ENCODE peak calls at places on chromosomes 3 and 15, in seven cellular contexts. One of them, this sample, is unnamed.

GRCh38 chr15:40454904-40455391 is 14.2 kb downstream of the BAHD1 start:
- DNase-seq in HepG2: no peak
- DNase-seq in IMR-90: peak; percentile 54
- DNase-seq in A549: no peak
- DNase-seq in GM12878: no peak
- DNase-seq in K562: peak; percentile 47
- DNase-seq in H1: no peak
- DNase-seq in this sample: no peak

GRCh38 chr3:107116251-107116650 is 261.0 kb upstream of the CCDC54 start:
- DNase-seq in HepG2: no peak
- DNase-seq in IMR-90: no peak
- DNase-seq in A549: no peak
- DNase-seq in GM12878: no peak
- DNase-seq in K562: no peak
- DNase-seq in H1: no peak
- DNase-seq in this sample: no peak

GRCh38 chr3:18418173-18418572 is 7.0 kb downstream of the SATB1 start:
- DNase-seq in HepG2: no peak
- DNase-seq in IMR-90: no peak
- DNase-seq in A549: no peak
- DNase-seq in GM12878: no peak
- DNase-seq in K562: no peak
- DNase-seq in H1: no peak
- DNase-seq in this sample: no peak

GRCh38 chr15:69668049-69668705 is 215.6 kb downstream of the RPLP1 start:
- DNase-seq in HepG2: no peak
- DNase-seq in IMR-90: no peak
- DNase-seq in A549: no peak
- DNase-seq in GM12878: peak; percentile 17
- DNase-seq in K562: no peak
- DNase-seq in H1: no peak
- DNase-seq in this sample: no peak

GRCh38 chr15:100732359-100733055 is 130.1 kb downstream of the ASB7 start:
- DNase-seq in HepG2: no peak
- DNase-seq in IMR-90: peak; percentile 24
- DNase-seq in A549: no peak
- DNase-seq in GM12878: no peak
- DNase-seq in K562: no peak
- DNase-seq in H1: peak; percentile 30
- DNase-seq in this sample: no peak

GRCh38 chr15:60787737-60788513 is 309.0 kb upstream of the ICE2 start:
- DNase-seq in HepG2: no peak
- DNase-seq in IMR-90: no peak
- DNase-seq in A549: no peak
- DNase-seq in GM12878: no peak
- DNase-seq in K562: peak; percentile 4
- DNase-seq in H1: no peak
- DNase-seq in this sample: no peak

GRCh38 chr3:46913644-46914043 is 36.1 kb downstream of the PTH1R start:
- DNase-seq in HepG2: no peak
- DNase-seq in IMR-90: peak; percentile 81
- DNase-seq in A549: no peak
- DNase-seq in GM12878: no peak
- DNase-seq in K562: peak; percentile 20
- DNase-seq in H1: no peak
- DNase-seq in this sample: no peak

GRCh38 chr15:98876461-98877369 is 130.9 kb downstream of the PGPEP1L start:
- DNase-seq in HepG2: no peak
- DNase-seq in IMR-90: peak; percentile 49
- DNase-seq in A549: no peak
- DNase-seq in GM12878: no peak
- DNase-seq in K562: no peak
- DNase-seq in H1: no peak
- DNase-seq in this sample: no peak

GRCh38 chr15:71133734-71134464 is 18.6 kb downstream of the THSD4 start:
- DNase-seq in HepG2: no peak
- DNase-seq in IMR-90: no peak
- DNase-seq in A549: no peak
- DNase-seq in GM12878: no peak
- DNase-seq in K562: no peak
- DNase-seq in H1: no peak
- DNase-seq in this sample: no peak

GRCh38 chr3:120039642-120040610 is 54.3 kb downstream of the GSK3B start:
- DNase-seq in HepG2: no peak
- DNase-seq in IMR-90: no peak
- DNase-seq in A549: no peak
- DNase-seq in GM12878: no peak
- DNase-seq in K562: peak; percentile 8
- DNase-seq in H1: peak; percentile 72
- DNase-seq in this sample: no peak

GRCh38 chr3:35733276-35733675 is 94.0 kb downstream of the ARPP21 start:
- DNase-seq in HepG2: no peak
- DNase-seq in IMR-90: no peak
- DNase-seq in A549: no peak
- DNase-seq in GM12878: no peak
- DNase-seq in K562: no peak
- DNase-seq in H1: no peak
- DNase-seq in this sample: no peak

DNA sequence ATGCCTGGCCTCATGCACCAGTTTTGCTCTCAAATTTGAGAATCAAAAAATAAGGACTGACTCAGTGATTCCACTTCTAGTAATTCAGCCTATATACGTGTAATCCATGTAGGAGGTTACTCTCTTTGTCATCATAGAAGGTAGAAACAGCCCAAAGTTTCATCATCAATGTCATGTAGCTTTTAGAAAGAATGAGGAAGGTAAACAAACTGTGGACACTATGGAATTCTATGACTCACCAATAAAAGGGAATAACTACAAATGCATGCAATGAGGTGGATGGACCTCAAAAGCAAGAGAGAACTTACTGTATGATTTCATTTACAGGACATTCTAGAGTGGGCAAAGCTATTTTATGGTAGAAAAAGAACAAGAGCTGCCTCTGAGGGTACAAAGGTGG is 93.2 kb upstream of the LRIG1 start:
- DNase-seq in HepG2: peak; percentile 74
- DNase-seq in IMR-90: peak; percentile 99
- DNase-seq in A549: peak; percentile 21
- DNase-seq in GM12878: no peak
- DNase-seq in K562: no peak
- DNase-seq in H1: no peak
- DNase-seq in this sample: no peak
- TF ChIP-seq RFX5 in HepG2: no peak
- TF ChIP-seq RFX5 in IMR-90: no peak
- TF ChIP-seq RFX5 in A549: no peak
- TF ChIP-seq RFX5 in GM12878: no peak
- TF ChIP-seq RFX5 in K562: no peak
- TF ChIP-seq RFX5 in H1: no peak
- TF ChIP-seq RFX5 in this sample: no peak

DNA sequence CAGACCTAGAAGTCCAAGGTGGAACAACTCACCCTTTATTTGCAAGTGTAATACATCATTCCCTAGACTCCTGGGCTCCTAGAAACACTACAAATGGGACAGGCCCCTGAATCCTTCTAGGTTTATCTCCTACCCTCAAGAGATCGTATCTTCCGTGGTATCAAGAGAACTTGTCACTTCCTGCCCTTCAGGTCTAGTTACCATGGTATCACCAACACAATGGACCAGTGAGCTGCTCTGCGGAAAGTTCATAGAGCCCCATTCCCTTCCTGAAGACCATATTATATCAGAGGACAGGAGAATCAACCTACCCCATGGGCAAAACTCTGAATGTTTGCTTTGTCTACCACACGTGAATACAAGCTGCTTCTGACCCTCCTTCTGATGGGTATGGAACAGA is 84.7 kb upstream of the KLF13 start:
- DNase-seq in HepG2: no peak
- DNase-seq in IMR-90: no peak
- DNase-seq in A549: no peak
- DNase-seq in GM12878: no peak
- DNase-seq in K562: no peak
- DNase-seq in H1: no peak
- DNase-seq in this sample: no peak
- TF ChIP-seq RFX5 in HepG2: no peak
- TF ChIP-seq RFX5 in IMR-90: no peak
- TF ChIP-seq RFX5 in A549: no peak
- TF ChIP-seq RFX5 in GM12878: no peak
- TF ChIP-seq RFX5 in K562: no peak
- TF ChIP-seq RFX5 in H1: no peak
- TF ChIP-seq RFX5 in this sample: no peak

GRCh38 chr3:160001154-160001760 is 12.6 kb downstream of the IL12A start:
- DNase-seq in HepG2: no peak
- DNase-seq in IMR-90: no peak
- DNase-seq in A549: no peak
- DNase-seq in GM12878: no peak
- DNase-seq in K562: no peak
- DNase-seq in H1: no peak
- DNase-seq in this sample: no peak

GRCh38 chr3:160006282-160007163 is 17.9 kb downstream of the IL12A start:
- DNase-seq in HepG2: peak; percentile 47
- DNase-seq in IMR-90: peak; percentile 77
- DNase-seq in A549: peak; percentile 82
- DNase-seq in GM12878: no peak
- DNase-seq in K562: peak; percentile 51
- DNase-seq in H1: no peak
- DNase-seq in this sample: peak; percentile 77

GRCh38 chr3:160001850-160002623 is 13.4 kb downstream of the IL12A start:
- DNase-seq in HepG2: no peak
- DNase-seq in IMR-90: no peak
- DNase-seq in A549: no peak
- DNase-seq in GM12878: no peak
- DNase-seq in K562: no peak
- DNase-seq in H1: no peak
- DNase-seq in this sample: no peak

GRCh38 chr3:160005004-160005403 is 16.4 kb downstream of the IL12A start:
- DNase-seq in HepG2: no peak
- DNase-seq in IMR-90: no peak
- DNase-seq in A549: no peak
- DNase-seq in GM12878: no peak
- DNase-seq in K562: no peak
- DNase-seq in H1: no peak
- DNase-seq in this sample: no peak

GRCh38 chr3:160003520-160004128 is 15.0 kb downstream of the IL12A start:
- DNase-seq in HepG2: peak; percentile 51
- DNase-seq in IMR-90: peak; percentile 31
- DNase-seq in A549: peak; percentile 60
- DNase-seq in GM12878: no peak
- DNase-seq in K562: peak; percentile 34
- DNase-seq in H1: peak; percentile 76
- DNase-seq in this sample: peak; percentile 57
- TF ChIP-seq RFX5 in HepG2: no peak
- TF ChIP-seq RFX5 in IMR-90: no peak
- TF ChIP-seq RFX5 in A549: no peak
- TF ChIP-seq RFX5 in GM12878: no peak
- TF ChIP-seq RFX5 in K562: no peak
- TF ChIP-seq RFX5 in H1: no peak
- TF ChIP-seq RFX5 in this sample: no peak

DNA sequence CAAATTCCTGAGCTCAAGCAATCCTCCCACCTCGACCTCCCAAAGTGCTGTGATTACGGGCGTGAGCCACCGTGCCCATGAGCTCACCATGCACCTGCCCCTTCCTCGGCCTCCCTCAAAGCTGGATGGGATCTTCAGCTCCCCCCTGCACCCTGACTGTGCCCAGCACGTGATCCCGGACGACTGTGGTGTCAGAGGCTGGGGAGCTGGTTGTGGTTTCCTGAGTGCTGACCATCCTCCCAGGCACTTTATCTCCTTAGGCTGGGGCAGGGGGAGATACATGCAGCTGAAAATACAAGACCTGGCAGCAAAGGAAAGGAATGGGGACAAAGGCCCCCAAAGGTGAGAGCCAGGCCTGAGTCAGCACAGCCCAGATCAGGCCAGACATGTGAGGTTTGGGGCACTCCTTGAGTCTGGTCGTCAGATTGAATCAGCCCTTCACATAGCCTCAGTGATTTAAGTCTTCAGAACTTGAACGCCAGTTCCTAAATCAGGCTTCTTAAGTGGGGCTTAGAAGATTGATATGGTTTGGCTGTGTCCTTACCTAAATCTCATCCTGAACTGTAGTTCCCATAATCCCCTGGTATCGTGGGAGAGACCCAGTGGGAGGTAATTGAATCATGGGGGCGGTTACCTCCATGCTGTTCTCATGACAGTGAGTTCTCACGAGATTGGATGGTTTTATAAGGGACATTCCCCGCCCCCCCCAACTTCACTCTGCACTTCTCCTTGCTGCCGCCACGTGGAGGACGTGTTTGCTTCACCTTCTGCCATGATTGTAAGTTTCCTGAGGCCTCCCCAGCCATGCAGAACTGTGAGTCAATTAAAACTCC is 35.8 kb downstream of the PRKCD start:
- DNase-seq in HepG2: peak; percentile 72
- DNase-seq in IMR-90: peak; percentile 62
- DNase-seq in A549: no peak
- DNase-seq in GM12878: peak; percentile 79
- DNase-seq in K562: peak; percentile 87
- DNase-seq in H1: no peak
- DNase-seq in this sample: peak; percentile 20
- TF ChIP-seq RFX5 in HepG2: no peak
- TF ChIP-seq RFX5 in IMR-90: no peak
- TF ChIP-seq RFX5 in A549: no peak
- TF ChIP-seq RFX5 in GM12878: no peak
- TF ChIP-seq RFX5 in K562: no peak
- TF ChIP-seq RFX5 in H1: no peak
- TF ChIP-seq RFX5 in this sample: no peak

GRCh38 chr15:35305906-35306305 is 220.8 kb upstream of the NANOGP8 start:
- DNase-seq in HepG2: no peak
- DNase-seq in IMR-90: peak; percentile 92
- DNase-seq in A549: no peak
- DNase-seq in GM12878: no peak
- DNase-seq in K562: peak; percentile 31
- DNase-seq in H1: no peak
- DNase-seq in this sample: no peak
- TF ChIP-seq RFX5 in HepG2: no peak
- TF ChIP-seq RFX5 in IMR-90: no peak
- TF ChIP-seq RFX5 in A549: no peak
- TF ChIP-seq RFX5 in GM12878: no peak
- TF ChIP-seq RFX5 in K562: no peak
- TF ChIP-seq RFX5 in H1: no peak
- TF ChIP-seq RFX5 in this sample: no peak

DNA sequence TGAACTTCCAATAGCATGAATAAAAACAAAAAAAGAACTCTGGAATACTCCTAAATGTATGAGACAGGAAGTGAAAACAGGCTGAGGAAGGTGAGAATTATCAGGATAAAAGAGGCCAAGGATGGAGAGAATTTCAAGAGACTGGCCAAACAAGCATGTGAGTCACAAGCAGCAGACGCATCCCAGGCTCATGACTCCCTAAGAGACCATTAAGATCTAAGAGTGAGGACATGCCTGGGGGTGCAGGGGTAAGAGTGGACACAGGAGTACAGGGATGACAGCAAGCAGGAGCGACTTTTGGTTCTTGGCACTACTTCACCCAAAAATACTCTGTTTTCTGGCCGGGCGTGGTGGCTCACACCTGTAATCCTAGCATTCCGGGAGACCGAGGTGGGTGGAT is 7.1 kb downstream of the SCAMP2 start:
- DNase-seq in HepG2: no peak
- DNase-seq in IMR-90: peak; percentile 85
- DNase-seq in A549: peak; percentile 72
- DNase-seq in GM12878: no peak
- DNase-seq in K562: no peak
- DNase-seq in H1: no peak
- DNase-seq in this sample: no peak
- TF ChIP-seq RFX5 in HepG2: no peak
- TF ChIP-seq RFX5 in IMR-90: no peak
- TF ChIP-seq RFX5 in A549: no peak
- TF ChIP-seq RFX5 in GM12878: no peak
- TF ChIP-seq RFX5 in K562: no peak
- TF ChIP-seq RFX5 in H1: no peak
- TF ChIP-seq RFX5 in this sample: no peak